ENCODE peak calls at places on chromosomes 12 and 14, in seven cellular contexts. T is left ventricle myocardium inferior; J is heart right ventricle; W is H1; Y is tibial artery; O is CD8-positive, alpha-beta T cell; G is suprapubic skin. V is an unnamed sample.

GRCh38 chr14:99064262-99064954 is 207.6 kb downstream of the BCL11B start:
- DNase-seq in T (no peak), J (no peak), W (no peak), Y (no peak), O (no peak), G (no peak), V (no peak)

GRCh38 chr12:130016986-130017385 is 113.2 kb upstream of the TMEM132D start:
- DNase-seq in T (no peak), J (no peak), W (no peak), Y (no peak), O (no peak), G (no peak), V (no peak)

GRCh38 chr12:121391619-121392324 is 8.1 kb upstream of the RNF34 start:
- DNase-seq in T (no peak), J (peak; percentile 14), W (no peak), Y (peak; percentile 23), O (no peak), G (no peak), V (no peak)

GRCh38 chr14:92863281-92863680 is 59.7 kb upstream of the CHGA start:
- DNase-seq in T (no peak), J (no peak), W (no peak), Y (no peak), O (no peak), G (no peak), V (no peak)

GRCh38 chr12:124736115-124737039 is 127.3 kb downstream of the SCARB1 start:
- DNase-seq in T (no peak), J (no peak), W (no peak), Y (no peak), O (peak; percentile 32), G (no peak), V (no peak)

GRCh38 chr12:3030821-3031415 is 46.3 kb upstream of the TSPAN9 start:
- DNase-seq in T (no peak), J (no peak), W (no peak), Y (no peak), O (no peak), G (no peak), V (no peak)

GRCh38 chr14:93318927-93319326 is 13.9 kb downstream of the BTBD7 start:
- DNase-seq in T (no peak), J (no peak), W (no peak), Y (no peak), O (no peak), G (no peak), V (no peak)

GRCh38 chr14:33715223-33715528 is 235.7 kb downstream of the EGLN3 start:
- DNase-seq in T (no peak), J (no peak), W (no peak), Y (no peak), O (no peak), G (no peak), V (no peak)

GRCh38 chr14:100144645-100144995 is 14.8 kb downstream of the DEGS2 start:
- DNase-seq in T (no peak), J (no peak), W (no peak), Y (no peak), O (no peak), G (no peak), V (no peak)

GRCh38 chr12:6330192-6330591 is 11.7 kb downstream of the TNFRSF1A start:
- DNase-seq in T (no peak), J (no peak), W (no peak), Y (no peak), O (no peak), G (no peak), V (no peak)

GRCh38 chr12:6328045-6328779 is 13.7 kb downstream of the TNFRSF1A start:
- DNase-seq in T (no peak), J (no peak), W (no peak), Y (no peak), O (no peak), G (no peak), V (no peak)

GRCh38 chr12:6329693-6330045 is 12.2 kb downstream of the TNFRSF1A start:
- DNase-seq in T (no peak), J (no peak), W (no peak), Y (no peak), O (no peak), G (no peak), V (no peak)

GRCh38 chr12:6327591-6328041 is 14.3 kb downstream of the TNFRSF1A start:
- DNase-seq in T (no peak), J (no peak), W (no peak), Y (no peak), O (no peak), G (no peak), V (no peak)

GRCh38 chr12:6328945-6329692 is 12.8 kb downstream of the TNFRSF1A start:
- DNase-seq in T (no peak), J (no peak), W (no peak), Y (no peak), O (no peak), G (no peak), V (no peak)
- H3K4me1 ChIP-seq in T (peaks cover 75% of the 10 kb centered on the region), J (peaks cover 59% of the 10 kb centered on the region), W (peaks cover 37% of the 10 kb centered on the region), Y (peaks cover 50% of the 10 kb centered on the region), O (peaks cover 52% of the 10 kb centered on the region), G (peaks cover 63% of the 10 kb centered on the region), V (peaks cover 11% of the 10 kb centered on the region)

GRCh38 chr14:87457727-87458126 is 535.3 kb downstream of the GALC start:
- DNase-seq in T (no peak), J (no peak), W (no peak), Y (no peak), O (no peak), G (no peak), V (no peak)
- H3K4me3 ChIP-seq in T (no peak overlapping the region), J (no peak overlapping the region), W (no peak overlapping the region), Y (no peak overlapping the region), O (no peak overlapping the region), G (no peak overlapping the region), V (no peak overlapping the region)

DNA sequence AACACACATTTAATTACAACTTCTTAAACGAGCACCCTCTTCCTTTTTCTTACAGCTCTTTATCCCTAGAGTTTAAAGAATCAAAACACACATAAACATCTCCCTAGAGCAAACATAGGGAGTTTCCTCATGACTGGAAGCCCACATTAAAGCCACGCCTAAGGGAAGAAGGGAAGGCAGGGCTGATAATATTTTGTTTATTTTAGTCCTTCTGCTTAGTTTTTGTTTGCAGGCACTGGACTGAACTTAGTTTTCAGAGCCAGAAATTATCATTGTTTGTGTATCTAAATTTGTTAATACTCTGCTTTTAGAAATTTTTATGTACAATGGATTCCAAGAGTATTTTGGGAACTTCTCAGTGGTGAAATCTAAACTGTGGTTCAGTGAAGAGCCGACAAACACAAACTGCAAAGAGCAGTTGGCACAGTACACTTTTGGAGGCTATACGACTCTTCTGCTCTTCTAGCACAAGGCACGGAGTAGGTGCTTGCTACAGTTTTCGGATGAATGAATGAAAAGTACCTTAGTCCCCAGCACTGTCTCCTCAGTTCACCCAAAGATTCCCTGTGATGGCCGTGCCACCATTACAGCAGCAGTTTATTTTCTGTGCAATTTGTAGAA is 17.6 kb upstream of the AMIGO2 start:
- DNase-seq in T (no peak), J (no peak), W (no peak), Y (no peak), O (no peak), G (no peak), V (no peak)
- H3K4me1 ChIP-seq in T (peaks cover 7% of the 10 kb centered on the region), J (no peaks in the 10 kb centered on the region), W (peaks cover 2% of the 10 kb centered on the region), Y (peaks cover 10% of the 10 kb centered on the region), O (peaks cover 24% of the 10 kb centered on the region), G (peaks cover 4% of the 10 kb centered on the region), V (no peaks in the 10 kb centered on the region)

GRCh38 chr12:131137836-131138637 is 184.3 kb downstream of the ADGRD1 start:
- DNase-seq in T (no peak), J (no peak), W (no peak), Y (no peak), O (no peak), G (no peak), V (no peak)
- H3K4me3 ChIP-seq in T (no peak overlapping the region), J (no peak overlapping the region), W (no peak overlapping the region), Y (no peak overlapping the region), O (no peak overlapping the region), G (no peak overlapping the region), V (no peak overlapping the region)

GRCh38 chr12:123065666-123066457 is 85.0 kb downstream of the PITPNM2 start:
- DNase-seq in T (no peak), J (no peak), W (no peak), Y (no peak), O (no peak), G (no peak), V (no peak)
- H3K4me1 ChIP-seq in T (peaks cover 98% of the 10 kb centered on the region), J (peaks cover 94% of the 10 kb centered on the region), W (peaks cover 3% of the 10 kb centered on the region), Y (peaks cover 53% of the 10 kb centered on the region), O (peaks cover 29% of the 10 kb centered on the region), G (peaks cover 53% of the 10 kb centered on the region), V (peaks cover 6% of the 10 kb centered on the region)

V was measured in effector memory CD4-positive, alpha-beta T cell.